ENCODE peak calls at places on chromosomes 1 and 21, in eight cellular contexts. K is psoas muscle; I is upper lobe of right lung; B is GM04503; L is Calu3; N is HFF-Myc; F is stimulated activated CD8-positive, alpha-beta memory T cell treated with anti-CD3 and anti-CD28 coated beads, Interleukin-15, amount 100 ng/mL, for 4 hours; T is omental fat pad. H is an unnamed sample.

GRCh38 chr21:45541221-45542039 is 810 bp downstream of the SLC19A1 start:
- DNase-seq in K (peak), I (peak), B (no peak), L (peak), N (peak), F (peak), T (peak), H (no peak)

GRCh38 chr1:247287460-247287859 is 31.6 kb downstream of the VN1R5 start:
- DNase-seq in K (no peak), I (no peak), B (no peak), L (no peak), N (no peak), F (no peak), T (no peak), H (no peak)

GRCh38 chr1:89060091-89060490 is 4.9 kb downstream of the GBP1 start:
- DNase-seq in K (no peak), I (no peak), B (no peak), L (no peak), N (no peak), F (no peak), T (no peak), H (no peak)

GRCh38 chr1:45796946-45797345 is 6.5 kb upstream of the MAST2 start:
- DNase-seq in K (no peak), I (no peak), B (no peak), L (no peak), N (no peak), F (no peak), T (no peak), H (no peak)

GRCh38 chr1:29121951-29122661 is 1.6 kb downstream of the TMEM200B start:
- DNase-seq in K (peak), I (peak), B (no peak), L (no peak), N (no peak), F (no peak), T (no peak), H (no peak)

GRCh38 chr1:161766102-161766981 is at the start of gene ATF6:
- DNase-seq in K (peak), I (peak), B (peak), L (peak), N (peak), F (peak), T (peak), H (peak)

GRCh38 chr1:151251656-151252470 is 2.7 kb upstream of the PSMD4 start:
- DNase-seq in K (peak), I (no peak), B (no peak), L (peak), N (peak), F (peak), T (peak), H (peak)

GRCh38 chr1:167003711-167004110 is 14.6 kb downstream of the MAEL start:
- DNase-seq in K (no peak), I (no peak), B (no peak), L (peak), N (no peak), F (no peak), T (no peak), H (no peak)

GRCh38 chr1:161260939-161261858 is 2.7 kb downstream of the PCP4L1 start:
- DNase-seq in K (no peak), I (no peak), B (no peak), L (no peak), N (no peak), F (no peak), T (no peak), H (no peak)

GRCh38 chr21:42969193-42969600 is 5.2 kb upstream of the PKNOX1 start:
- DNase-seq in K (no peak), I (no peak), B (no peak), L (no peak), N (no peak), F (no peak), T (no peak), H (no peak)

GRCh38 chr1:184036517-184036949 is 995 bp downstream of the COLGALT2 start:
- DNase-seq in K (no peak), I (peak), B (no peak), L (peak), N (no peak), F (no peak), T (no peak), H (no peak)

GRCh38 chr1:220271706-220272046 is 577 bp downstream of the RAB3GAP2 start:
- DNase-seq in K (no peak), I (no peak), B (peak), L (peak), N (no peak), F (no peak), T (no peak), H (no peak)

GRCh38 chr1:159421821-159422220 is 10.2 kb upstream of the OR10J4 start:
- DNase-seq in K (no peak), I (no peak), B (no peak), L (no peak), N (no peak), F (no peak), T (no peak), H (no peak)

GRCh38 chr1:210236840-210237409 is 4.3 kb downstream of the SERTAD4 start:
- DNase-seq in K (peak), I (no peak), B (peak), L (no peak), N (no peak), F (no peak), T (no peak), H (no peak)

GRCh38 chr1:57101171-57101570 is 135.4 kb upstream of the C8B start:
- DNase-seq in K (no peak), I (no peak), B (no peak), L (no peak), N (no peak), F (no peak), T (no peak), H (no peak)

GRCh38 chr21:14923468-14923867 is 141.3 kb downstream of the NRIP1 start:
- DNase-seq in K (no peak), I (no peak), B (peak), L (no peak), N (no peak), F (no peak), T (no peak), H (peak)

GRCh38 chr1:190168116-190168515 is 309.5 kb downstream of the BRINP3 start:
- DNase-seq in K (no peak), I (no peak), B (no peak), L (peak), N (no peak), F (no peak), T (no peak), H (no peak)

GRCh38 chr21:33022828-33023573 is 2.7 kb upstream of the OLIG2 start:
- DNase-seq in K (no peak), I (no peak), B (no peak), L (no peak), N (no peak), F (no peak), T (no peak), H (no peak)

GRCh38 chr1:106912146-106912545 is 144.3 kb upstream of the PRMT6 start:
- DNase-seq in K (no peak), I (no peak), B (no peak), L (no peak), N (no peak), F (no peak), T (no peak), H (no peak)

GRCh38 chr1:102550729-102551384 is 554.1 kb upstream of the OLFM3 start:
- DNase-seq in K (no peak), I (no peak), B (no peak), L (no peak), N (peak), F (no peak), T (no peak), H (peak)

GRCh38 chr1:171509191-171509590 is 23.9 kb downstream of the PRRC2C start:
- DNase-seq in K (no peak), I (no peak), B (no peak), L (no peak), N (no peak), F (no peak), T (no peak), H (no peak)

GRCh38 chr1:62796151-62796680 is 12.3 kb downstream of the ATG4C start:
- DNase-seq in K (no peak), I (no peak), B (no peak), L (no peak), N (no peak), F (no peak), T (no peak), H (no peak)

GRCh38 chr1:216464489-216464888 is 41.2 kb upstream of the USH2A start:
- DNase-seq in K (no peak), I (no peak), B (peak), L (no peak), N (peak), F (no peak), T (no peak), H (peak)

GRCh38 chr1:117964290-117965038 is 34.9 kb downstream of the WDR3 start:
- DNase-seq in K (no peak), I (no peak), B (no peak), L (no peak), N (no peak), F (no peak), T (no peak), H (no peak)